ENCODE peak calls at places on chromosomes 5 and 9, in five cellular contexts. Q is nucleus accumbens, E is HEK293T, Z is Peyer's patch, T is mesothelial cell of epicardium. O is an unnamed sample.

GRCh38 chr5:64144429-64145215 is 21.0 kb upstream of the RNF180 start:
- DNase-seq in Q (no peak), E (no peak), Z (no peak), T (no peak), O (no peak)

GRCh38 chr9:133309608-133310007 is 26.4 kb downstream of the SURF6 start:
- DNase-seq in Q (no peak), E (no peak), Z (no peak), T (no peak), O (no peak)

GRCh38 chr5:34534237-34535108 is 121.7 kb upstream of the RAI14 start:
- DNase-seq in Q (no peak), E (no peak), Z (no peak), T (no peak), O (peak; percentile 47)

GRCh38 chr5:121853853-121854252 is 2.2 kb downstream of the FTMT start:
- DNase-seq in Q (no peak), E (no peak), Z (no peak), T (no peak), O (no peak)

GRCh38 chr9:34514816-34515215 is 8.0 kb downstream of the ENHO start:
- DNase-seq in Q (no peak), E (no peak), Z (no peak), T (no peak), O (no peak)

GRCh38 chr9:33415152-33416038 is 13.0 kb upstream of the AQP7 start:
- DNase-seq in Q (no peak), E (peak; percentile 69), Z (peak; percentile 94), T (peak; percentile 66), O (no peak)

GRCh38 chr5:150600951-150601773 is 39.3 kb upstream of the SYNPO start:
- DNase-seq in Q (no peak), E (no peak), Z (no peak), T (no peak), O (no peak)

GRCh38 chr5:116544542-116545241 is 29.9 kb downstream of the SEMA6A start:
- DNase-seq in Q (no peak), E (no peak), Z (peak; percentile 83), T (no peak), O (no peak)

GRCh38 chr9:28764532-28764931 is 1191.3 kb upstream of the C9orf72 start:
- DNase-seq in Q (no peak), E (no peak), Z (no peak), T (no peak), O (no peak)

GRCh38 chr5:138975098-138975847 is 100.1 kb upstream of the LRRTM2 start:
- DNase-seq in Q (no peak), E (no peak), Z (peak; percentile 47), T (peak; percentile 64), O (peak; percentile 52)

GRCh38 chr5:74067748-74068541 is 441.9 kb downstream of the ARHGEF28 start:
- DNase-seq in Q (no peak), E (no peak), Z (no peak), T (no peak), O (no peak)

GRCh38 chr9:7209051-7209450 is 451.3 kb downstream of the KDM4C start:
- DNase-seq in Q (no peak), E (no peak), Z (no peak), T (no peak), O (no peak)

GRCh38 chr9:18888241-18888794 is 144.7 kb downstream of the SAXO1 start:
- DNase-seq in Q (no peak), E (no peak), Z (no peak), T (no peak), O (no peak)

GRCh38 chr9:121609845-121610637 is 41.4 kb upstream of the DAB2IP start:
- DNase-seq in Q (no peak), E (no peak), Z (no peak), T (no peak), O (peak; percentile 96)

GRCh38 chr9:70043285-70043684 is 363 bp upstream of the MAMDC2 start:
- DNase-seq in Q (no peak), E (no peak), Z (no peak), T (no peak), O (no peak)

GRCh38 chr5:115069087-115069968 is 100.4 kb downstream of the TRIM36 start:
- DNase-seq in Q (peak; percentile 1), E (peak; percentile 47), Z (no peak), T (peak; percentile 52), O (peak; percentile 15)

GRCh38 chr5:69502375-69503143 is 10.0 kb downstream of the OCLN start:
- DNase-seq in Q (no peak), E (no peak), Z (no peak), T (no peak), O (peak; percentile 68)

GRCh38 chr5:7886849-7887460 is 18.0 kb downstream of the MTRR start:
- DNase-seq in Q (no peak), E (no peak), Z (no peak), T (no peak), O (no peak)

GRCh38 chr5:170368593-170368992 is 20.6 kb downstream of the KCNMB1 start:
- DNase-seq in Q (no peak), E (no peak), Z (no peak), T (no peak), O (no peak)

GRCh38 chr5:34499001-34499734 is 157.0 kb upstream of the RAI14 start:
- DNase-seq in Q (no peak), E (no peak), Z (no peak), T (no peak), O (peak; percentile 66)

GRCh38 chr9:89588271-89588879 is 16.4 kb upstream of the GADD45G start:
- DNase-seq in Q (no peak), E (no peak), Z (no peak), T (no peak), O (no peak)